ENCODE peak calls at places on chromosomes 7 and 10, in five cellular contexts. One of them, this sample, is unnamed.

GRCh38 chr10:16606923-16607322 is 85.2 kb upstream of the C1QL3 start:
- DNase-seq in cardiac fibroblast: no peak
- DNase-seq in right atrium auricular region: no peak
- DNase-seq in MCF 10A: no peak
- DNase-seq in endodermal cell: no peak
- DNase-seq in this sample: no peak

GRCh38 chr7:112023786-112024185 is 182.4 kb downstream of the DOCK4 start:
- DNase-seq in endodermal cell: no peak
- DNase-seq in right atrium auricular region: no peak
- DNase-seq in MCF 10A: no peak
- DNase-seq in cardiac fibroblast: no peak
- DNase-seq in this sample: no peak

GRCh38 chr7:81499262-81500116 is 270.4 kb downstream of the HGF start:
- DNase-seq in cardiac fibroblast: peak
- DNase-seq in MCF 10A: peak
- DNase-seq in right atrium auricular region: no peak
- DNase-seq in endodermal cell: peak
- DNase-seq in this sample: no peak

GRCh38 chr7:116588641-116589594 is 64.1 kb downstream of the CAV1 start:
- DNase-seq in cardiac fibroblast: peak
- DNase-seq in MCF 10A: peak
- DNase-seq in endodermal cell: no peak
- DNase-seq in right atrium auricular region: no peak
- DNase-seq in this sample: no peak

GRCh38 chr10:32190890-32191491 is 134.8 kb upstream of the KIF5B start:
- DNase-seq in cardiac fibroblast: peak
- DNase-seq in endodermal cell: no peak
- DNase-seq in right atrium auricular region: no peak
- DNase-seq in MCF 10A: peak
- DNase-seq in this sample: no peak

GRCh38 chr7:44277851-44278250 is 47.5 kb downstream of the CAMK2B start:
- DNase-seq in MCF 10A: peak
- DNase-seq in cardiac fibroblast: peak
- DNase-seq in endodermal cell: peak
- DNase-seq in right atrium auricular region: no peak
- DNase-seq in this sample: no peak

GRCh38 chr7:114405427-114405826 is 9.2 kb upstream of the FOXP2 start:
- DNase-seq in right atrium auricular region: no peak
- DNase-seq in endodermal cell: no peak
- DNase-seq in MCF 10A: peak
- DNase-seq in cardiac fibroblast: no peak
- DNase-seq in this sample: no peak

GRCh38 chr10:118754132-118754555 is 626 bp downstream of the CACUL1 start:
- DNase-seq in MCF 10A: peak
- DNase-seq in right atrium auricular region: no peak
- DNase-seq in cardiac fibroblast: peak
- DNase-seq in endodermal cell: peak
- DNase-seq in this sample: peak

GRCh38 chr7:116159711-116160110 is 50.6 kb upstream of the TES start:
- DNase-seq in right atrium auricular region: no peak
- DNase-seq in MCF 10A: no peak
- DNase-seq in cardiac fibroblast: no peak
- DNase-seq in endodermal cell: no peak
- DNase-seq in this sample: no peak

GRCh38 chr10:132508497-132509443 is 28.8 kb upstream of the INPP5A start:
- DNase-seq in right atrium auricular region: no peak
- DNase-seq in endodermal cell: peak
- DNase-seq in MCF 10A: no peak
- DNase-seq in cardiac fibroblast: no peak
- DNase-seq in this sample: peak

GRCh38 chr7:99004781-99005500 is 126.6 kb downstream of the TRRAP start:
- DNase-seq in cardiac fibroblast: no peak
- DNase-seq in MCF 10A: no peak
- DNase-seq in right atrium auricular region: peak
- DNase-seq in endodermal cell: peak
- DNase-seq in this sample: no peak

GRCh38 chr7:131553906-131554305 is 2.5 kb downstream of the PODXL start:
- DNase-seq in right atrium auricular region: no peak
- DNase-seq in MCF 10A: no peak
- DNase-seq in endodermal cell: no peak
- DNase-seq in cardiac fibroblast: no peak
- DNase-seq in this sample: no peak

GRCh38 chr7:106217089-106217542 is 67.7 kb downstream of the NAMPT start:
- DNase-seq in right atrium auricular region: peak
- DNase-seq in endodermal cell: peak
- DNase-seq in cardiac fibroblast: peak
- DNase-seq in MCF 10A: peak
- DNase-seq in this sample: peak

GRCh38 chr7:33093266-33093665 is 15.9 kb downstream of the RP9 start:
- DNase-seq in right atrium auricular region: no peak
- DNase-seq in MCF 10A: no peak
- DNase-seq in endodermal cell: no peak
- DNase-seq in cardiac fibroblast: no peak
- DNase-seq in this sample: no peak

GRCh38 chr7:7639847-7640220 is 718 bp upstream of the UMAD1 start:
- DNase-seq in endodermal cell: no peak
- DNase-seq in MCF 10A: peak
- DNase-seq in cardiac fibroblast: peak
- DNase-seq in right atrium auricular region: no peak
- DNase-seq in this sample: no peak

GRCh38 chr10:13993634-13994033 is 337.1 kb downstream of the FRMD4A start:
- DNase-seq in cardiac fibroblast: no peak
- DNase-seq in endodermal cell: no peak
- DNase-seq in right atrium auricular region: no peak
- DNase-seq in MCF 10A: no peak
- DNase-seq in this sample: no peak

GRCh38 chr10:31602541-31603244 is 283.7 kb downstream of the ZEB1 start:
- DNase-seq in right atrium auricular region: peak
- DNase-seq in endodermal cell: peak
- DNase-seq in MCF 10A: peak
- DNase-seq in cardiac fibroblast: peak
- DNase-seq in this sample: peak

GRCh38 chr10:43648083-43648391 is 644 bp downstream of the ZNF32 start:
- DNase-seq in right atrium auricular region: no peak
- DNase-seq in cardiac fibroblast: no peak
- DNase-seq in endodermal cell: no peak
- DNase-seq in MCF 10A: no peak
- DNase-seq in this sample: no peak

GRCh38 chr7:1689356-1689755 is 19.3 kb downstream of the ELFN1 start:
- DNase-seq in right atrium auricular region: no peak
- DNase-seq in cardiac fibroblast: no peak
- DNase-seq in endodermal cell: no peak
- DNase-seq in MCF 10A: no peak
- DNase-seq in this sample: no peak

GRCh38 chr10:14712991-14713422 is 61.7 kb downstream of the FAM107B start:
- DNase-seq in cardiac fibroblast: no peak
- DNase-seq in right atrium auricular region: no peak
- DNase-seq in MCF 10A: no peak
- DNase-seq in endodermal cell: no peak
- DNase-seq in this sample: no peak

GRCh38 chr10:36640626-36641025 is 484.8 kb upstream of the ANKRD30A start:
- DNase-seq in cardiac fibroblast: peak
- DNase-seq in endodermal cell: no peak
- DNase-seq in right atrium auricular region: no peak
- DNase-seq in MCF 10A: peak
- DNase-seq in this sample: no peak

GRCh38 chr10:81874878-81875679 is at the start of gene NRG3:
- DNase-seq in right atrium auricular region: no peak
- DNase-seq in endodermal cell: no peak
- DNase-seq in MCF 10A: no peak
- DNase-seq in cardiac fibroblast: no peak
- DNase-seq in this sample: no peak

GRCh38 chr7:2087744-2088143 is 145.0 kb downstream of the MAD1L1 start:
- DNase-seq in MCF 10A: no peak
- DNase-seq in endodermal cell: no peak
- DNase-seq in right atrium auricular region: no peak
- DNase-seq in cardiac fibroblast: no peak
- DNase-seq in this sample: no peak

GRCh38 chr7:50315739-50316671 is 11.5 kb downstream of the IKZF1 start:
- DNase-seq in endodermal cell: peak
- DNase-seq in MCF 10A: no peak
- DNase-seq in right atrium auricular region: no peak
- DNase-seq in cardiac fibroblast: no peak
- DNase-seq in this sample: no peak

GRCh38 chr10:72007246-72007892 is 43.2 kb downstream of the CHST3 start:
- DNase-seq in MCF 10A: no peak
- DNase-seq in right atrium auricular region: no peak
- DNase-seq in cardiac fibroblast: no peak
- DNase-seq in endodermal cell: no peak
- DNase-seq in this sample: no peak

GRCh38 chr10:10330481-10330880 is 687.2 kb upstream of the CELF2 start:
- DNase-seq in right atrium auricular region: no peak
- DNase-seq in endodermal cell: no peak
- DNase-seq in cardiac fibroblast: peak
- DNase-seq in MCF 10A: peak
- DNase-seq in this sample: no peak

GRCh38 chr10:11610855-11611247 is 599 bp downstream of the USP6NL start:
- DNase-seq in MCF 10A: peak
- DNase-seq in endodermal cell: peak
- DNase-seq in right atrium auricular region: peak
- DNase-seq in cardiac fibroblast: peak
- DNase-seq in this sample: no peak

GRCh38 chr7:113774182-113774807 is 144.5 kb downstream of the PPP1R3A start:
- DNase-seq in cardiac fibroblast: peak
- DNase-seq in MCF 10A: peak
- DNase-seq in right atrium auricular region: no peak
- DNase-seq in endodermal cell: no peak
- DNase-seq in this sample: no peak

GRCh38 chr10:33325929-33326328 is 8.5 kb downstream of the NRP1 start:
- DNase-seq in cardiac fibroblast: no peak
- DNase-seq in right atrium auricular region: no peak
- DNase-seq in endodermal cell: no peak
- DNase-seq in MCF 10A: no peak
- DNase-seq in this sample: no peak

GRCh38 chr10:79027147-79028055 is 41.4 kb upstream of the ZMIZ1 start:
- DNase-seq in endodermal cell: peak
- DNase-seq in cardiac fibroblast: no peak
- DNase-seq in MCF 10A: no peak
- DNase-seq in right atrium auricular region: no peak
- DNase-seq in this sample: no peak

GRCh38 chr7:101814081-101814995 is 3.1 kb upstream of the CUX1 start:
- DNase-seq in right atrium auricular region: no peak
- DNase-seq in cardiac fibroblast: peak
- DNase-seq in MCF 10A: peak
- DNase-seq in endodermal cell: peak
- DNase-seq in this sample: no peak

GRCh38 chr7:16528520-16528919 is 1.9 kb downstream of the LRRC72 start:
- DNase-seq in MCF 10A: no peak
- DNase-seq in endodermal cell: no peak
- DNase-seq in cardiac fibroblast: peak
- DNase-seq in right atrium auricular region: no peak
- DNase-seq in this sample: no peak

GRCh38 chr7:37484460-37485063 is 35.9 kb upstream of the ELMO1 start:
- DNase-seq in endodermal cell: no peak
- DNase-seq in MCF 10A: no peak
- DNase-seq in cardiac fibroblast: no peak
- DNase-seq in right atrium auricular region: no peak
- DNase-seq in this sample: no peak

GRCh38 chr10:95530021-95530420 is 31.1 kb downstream of the SORBS1 start:
- DNase-seq in MCF 10A: no peak
- DNase-seq in cardiac fibroblast: no peak
- DNase-seq in endodermal cell: no peak
- DNase-seq in right atrium auricular region: no peak
- DNase-seq in this sample: no peak

GRCh38 chr10:73806176-73806950 is 5.0 kb downstream of the NDST2 start:
- DNase-seq in MCF 10A: no peak
- DNase-seq in right atrium auricular region: no peak
- DNase-seq in cardiac fibroblast: no peak
- DNase-seq in endodermal cell: no peak
- DNase-seq in this sample: no peak

GRCh38 chr7:151992375-151992774 is 33.1 kb upstream of the GALNT11 start:
- DNase-seq in endodermal cell: peak
- DNase-seq in cardiac fibroblast: peak
- DNase-seq in right atrium auricular region: peak
- DNase-seq in MCF 10A: peak
- DNase-seq in this sample: no peak
- TF ChIP-seq CTCF in endodermal cell: peak
- TF ChIP-seq CTCF in cardiac fibroblast: no peak
- TF ChIP-seq CTCF in right atrium auricular region: no peak
- TF ChIP-seq CTCF in MCF 10A: no peak
- TF ChIP-seq CTCF in this sample: no peak

DNA sequence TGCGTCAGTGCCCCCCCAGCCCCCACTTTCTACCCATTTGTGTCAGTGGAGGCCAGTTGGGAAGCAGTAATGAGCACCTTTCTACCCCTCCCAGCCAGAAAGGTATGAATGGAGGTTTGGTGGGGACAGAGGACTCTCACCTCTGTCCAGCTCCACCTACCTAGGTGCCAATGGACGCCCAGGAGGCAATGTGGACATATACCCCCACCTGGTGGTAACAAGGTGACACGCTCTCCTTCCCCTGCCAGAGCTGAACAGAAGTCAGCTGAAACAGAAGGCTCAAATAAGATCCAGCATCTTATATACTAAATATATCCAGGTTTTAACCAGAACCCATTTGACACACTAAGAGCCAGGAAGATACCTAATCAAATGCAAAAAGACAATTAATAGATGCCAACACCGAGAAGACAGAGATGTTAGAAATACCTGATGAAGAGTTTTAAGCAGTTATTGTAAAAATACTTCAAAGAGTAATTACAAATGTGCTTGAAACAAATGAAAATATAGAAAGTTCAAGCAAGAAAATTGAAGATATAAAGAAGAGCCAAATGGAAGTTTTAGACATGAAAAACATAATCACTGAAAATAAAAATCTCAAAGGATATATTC is 18.4 kb upstream of the SORCS3 start:
- DNase-seq in cardiac fibroblast: peak
- DNase-seq in endodermal cell: peak
- DNase-seq in MCF 10A: peak
- DNase-seq in right atrium auricular region: no peak
- DNase-seq in this sample: no peak
- TF ChIP-seq CTCF in cardiac fibroblast: peak
- TF ChIP-seq CTCF in endodermal cell: peak
- TF ChIP-seq CTCF in MCF 10A: peak
- TF ChIP-seq CTCF in right atrium auricular region: no peak
- TF ChIP-seq CTCF in this sample: no peak

GRCh38 chr7:137287651-137288258 is 55.8 kb downstream of the PTN start:
- DNase-seq in right atrium auricular region: no peak
- DNase-seq in cardiac fibroblast: peak
- DNase-seq in endodermal cell: no peak
- DNase-seq in MCF 10A: peak
- DNase-seq in this sample: no peak
- TF ChIP-seq CTCF in right atrium auricular region: no peak
- TF ChIP-seq CTCF in cardiac fibroblast: peak
- TF ChIP-seq CTCF in endodermal cell: peak
- TF ChIP-seq CTCF in MCF 10A: no peak
- TF ChIP-seq CTCF in this sample: no peak

DNA sequence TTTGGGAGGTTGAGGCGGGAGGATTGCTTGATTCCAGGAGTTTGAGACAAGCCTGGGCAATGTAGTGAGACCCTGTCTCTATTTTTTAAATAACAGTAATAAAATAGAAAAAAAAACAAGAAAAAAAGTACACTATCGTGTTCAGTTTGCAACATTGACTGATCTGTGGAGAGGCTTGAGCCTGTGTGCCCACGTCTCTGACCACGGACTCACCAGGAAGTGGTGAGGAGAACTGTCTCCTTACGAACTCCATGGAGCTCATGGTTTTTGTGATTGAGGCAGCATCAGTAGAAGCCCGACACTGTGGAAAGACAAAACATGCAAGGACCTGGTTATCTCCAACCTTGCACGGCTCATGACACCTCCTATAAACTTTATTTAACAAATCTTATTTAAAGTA is 23.9 kb upstream of the DNAJB6 start:
- DNase-seq in cardiac fibroblast: no peak
- DNase-seq in right atrium auricular region: no peak
- DNase-seq in endodermal cell: no peak
- DNase-seq in MCF 10A: no peak
- DNase-seq in this sample: no peak
- TF ChIP-seq CTCF in cardiac fibroblast: no peak
- TF ChIP-seq CTCF in right atrium auricular region: no peak
- TF ChIP-seq CTCF in endodermal cell: no peak
- TF ChIP-seq CTCF in MCF 10A: no peak
- TF ChIP-seq CTCF in this sample: no peak